ENCODE peak calls at places on chromosomes 13 and 19, in five cellular contexts. K is activated CD8-positive, alpha-beta T cell treated with anti-CD3 and anti-CD28 coated beads for 36 hours; Y is left lung; L is OCI-LY7; S is GM13977. Q is an unnamed sample.
A peak's percentile ranks its signal among the peaks of the same experiment; 100 is the strongest.

GRCh38 chr13:18943721-18944391 is 237.8 kb downstream of the TUBA3C start:
- DNase-seq in K (no peak), Y (no peak), L (no peak), S (no peak), Q (no peak)

GRCh38 chr13:59088716-59089115 is 1075.0 kb downstream of the DIAPH3 start:
- DNase-seq in K (no peak), Y (no peak), L (no peak), S (no peak), Q (no peak)

GRCh38 chr19:3171894-3172679 is 6.5 kb upstream of the S1PR4 start:
- DNase-seq in K (no peak), Y (no peak), L (no peak), S (no peak), Q (no peak)

GRCh38 chr13:26062853-26063444 is 11.1 kb upstream of the SHISA2 start:
- DNase-seq in K (peak; percentile 58), Y (no peak), L (peak; percentile 50), S (peak; percentile 41), Q (peak; percentile 42)

GRCh38 chr13:27997904-27998522 is 9.5 kb upstream of the URAD start:
- DNase-seq in K (peak; percentile 60), Y (no peak), L (peak; percentile 66), S (peak; percentile 60), Q (peak; percentile 61)

GRCh38 chr19:1896508-1896907 is 8.7 kb upstream of the ADAT3 start:
- DNase-seq in K (no peak), Y (no peak), L (no peak), S (no peak), Q (no peak)

GRCh38 chr13:100208002-100208401 is 119.1 kb downstream of the PCCA start:
- DNase-seq in K (no peak), Y (no peak), L (no peak), S (no peak), Q (no peak)

GRCh38 chr13:113770441-113770840 is 11.4 kb downstream of the TMEM255B start:
- DNase-seq in K (no peak), Y (no peak), L (no peak), S (no peak), Q (no peak)

GRCh38 chr13:113856716-113857065 is 7.2 kb downstream of the GAS6 start:
- DNase-seq in K (no peak), Y (no peak), L (no peak), S (no peak), Q (peak; percentile 74)

GRCh38 chr19:42683917-42684513 is 56.3 kb downstream of the PSG3 start:
- DNase-seq in K (peak; percentile 56), Y (no peak), L (peak; percentile 33), S (no peak), Q (peak; percentile 11)

GRCh38 chr19:10009269-10009665 is 1.0 kb downstream of the COL5A3 start:
- DNase-seq in K (peak; percentile 48), Y (no peak), L (no peak), S (peak; percentile 74), Q (peak; percentile 60)

GRCh38 chr13:81487151-81487550 is 1146.2 kb upstream of the SPRY2 start:
- DNase-seq in K (no peak), Y (no peak), L (no peak), S (no peak), Q (peak; percentile 5)

GRCh38 chr13:31172001-31172400 is 10.3 kb upstream of the HSPH1 start:
- DNase-seq in K (no peak), Y (no peak), L (no peak), S (no peak), Q (no peak)

GRCh38 chr19:16328824-16329482 is 4.3 kb downstream of the KLF2 start:
- DNase-seq in K (peak; percentile 51), Y (no peak), L (peak; percentile 57), S (no peak), Q (peak; percentile 20)

GRCh38 chr13:67353891-67354459 is 123.8 kb upstream of the PCDH9 start:
- DNase-seq in K (no peak), Y (no peak), L (no peak), S (no peak), Q (no peak)

GRCh38 chr13:66114127-66114526 is 1116.0 kb downstream of the PCDH9 start:
- DNase-seq in K (no peak), Y (no peak), L (no peak), S (no peak), Q (no peak)

GRCh38 chr19:1221141-1221903 is 15.7 kb downstream of the STK11 start:
- DNase-seq in K (no peak), Y (no peak), L (no peak), S (no peak), Q (no peak)

GRCh38 chr19:43880483-43880882 is 53.4 kb downstream of the ZNF283 start:
- DNase-seq in K (no peak), Y (no peak), L (no peak), S (no peak), Q (no peak)

GRCh38 chr13:52969373-52969772 is 59.2 kb upstream of the OLFM4 start:
- DNase-seq in K (no peak), Y (no peak), L (no peak), S (no peak), Q (no peak)

GRCh38 chr13:44576396-44577235 is 486 bp upstream of the TSC22D1 start:
- DNase-seq in K (peak; percentile 38), Y (peak; percentile 41), L (peak; percentile 28), S (peak; percentile 57), Q (peak; percentile 17)

GRCh38 chr19:10803252-10803651 is 32.8 kb downstream of the TMED1 start:
- DNase-seq in K (no peak), Y (no peak), L (no peak), S (no peak), Q (no peak)

GRCh38 chr19:10603084-10603872 is 16.2 kb upstream of the AP1M2 start:
- DNase-seq in K (peak; percentile 95), Y (peak; percentile 56), L (peak; percentile 94), S (peak; percentile 73), Q (peak; percentile 20)

GRCh38 chr13:87903568-87903967 is 232.4 kb downstream of the SLITRK5 start:
- DNase-seq in K (no peak), Y (no peak), L (no peak), S (no peak), Q (no peak)

GRCh38 chr13:98856983-98857382 is 104.5 kb upstream of the SLC15A1 start:
- DNase-seq in K (no peak), Y (no peak), L (no peak), S (no peak), Q (no peak)

GRCh38 chr13:47213057-47213456 is 316.2 kb upstream of the HTR2A start:
- DNase-seq in K (no peak), Y (no peak), L (no peak), S (no peak), Q (no peak)

GRCh38 chr13:42893346-42893745 is 98.7 kb downstream of the EPSTI1 start:
- DNase-seq in K (no peak), Y (no peak), L (no peak), S (no peak), Q (no peak)

GRCh38 chr19:55369651-55370304 is 485 bp downstream of the IL11 start:
- DNase-seq in K (peak; percentile 66), Y (no peak), L (no peak), S (peak; percentile 84), Q (no peak)

GRCh38 chr13:73107459-73107858 is 48.7 kb downstream of the KLF5 start:
- DNase-seq in K (no peak), Y (no peak), L (no peak), S (no peak), Q (no peak)

GRCh38 chr19:56810260-56810659 is 30.3 kb downstream of the PEG3 start:
- DNase-seq in K (no peak), Y (no peak), L (no peak), S (no peak), Q (no peak)

GRCh38 chr19:5686647-5687359 is 3.3 kb upstream of the RPL36 start:
- DNase-seq in K (peak; percentile 100), Y (peak; percentile 99), L (peak; percentile 97), S (peak; percentile 100), Q (peak; percentile 97)

GRCh38 chr13:73340069-73340468 is 281.3 kb downstream of the KLF5 start:
- DNase-seq in K (no peak), Y (no peak), L (no peak), S (no peak), Q (no peak)

GRCh38 chr19:17180997-17181702 is 34.0 kb upstream of the USE1 start:
- DNase-seq in K (no peak), Y (no peak), L (no peak), S (no peak), Q (no peak)

GRCh38 chr19:4229179-4229931 is at the start of gene EBI3:
- DNase-seq in K (peak; percentile 89), Y (no peak), L (no peak), S (peak; percentile 83), Q (no peak)